ENCODE peak calls at places on chromosomes 5 and 9, in seven cellular contexts. K is IMR-90, H is fibroblast of villous mesenchyme, Q is brain microvascular endothelial cell, R is BJ, D is mucosa of descending colon, G is transverse colon. L is an unnamed sample.

GRCh38 chr5:170389250-170389902 is at the start of gene KCNMB1:
- DNase-seq in K (no peak), H (no peak), Q (no peak), R (no peak), D (no peak), G (no peak), L (no peak)

GRCh38 chr5:171308453-171309275 is at the start of gene TLX3:
- DNase-seq in K (peak), H (no peak), Q (no peak), R (no peak), D (no peak), G (no peak), L (no peak)

GRCh38 chr5:10111575-10111974 is 138.1 kb downstream of the ATPSCKMT start:
- DNase-seq in K (peak), H (peak), Q (peak), R (peak), D (no peak), G (peak), L (peak)

GRCh38 chr5:143315929-143316328 is 87.6 kb downstream of the NR3C1 start:
- DNase-seq in K (no peak), H (no peak), Q (no peak), R (no peak), D (no peak), G (no peak), L (no peak)

GRCh38 chr9:128550770-128551651 is 1.4 kb upstream of the SPTAN1 start:
- DNase-seq in K (peak), H (peak), Q (no peak), R (no peak), D (peak), G (no peak), L (peak)

GRCh38 chr5:135135530-135136201 is 101.6 kb upstream of the PITX1 start:
- DNase-seq in K (peak), H (peak), Q (peak), R (no peak), D (peak), G (peak), L (peak)

GRCh38 chr5:96537386-96537785 is 104.3 kb upstream of the PCSK1 start:
- DNase-seq in K (peak), H (peak), Q (peak), R (peak), D (no peak), G (no peak), L (peak)

GRCh38 chr5:151870820-151871219 is 53.8 kb downstream of the GLRA1 start:
- DNase-seq in K (peak), H (peak), Q (peak), R (peak), D (no peak), G (peak), L (peak)

GRCh38 chr5:168314735-168315411 is 23.4 kb downstream of the WWC1 start:
- DNase-seq in K (peak), H (peak), Q (peak), R (peak), D (peak), G (peak), L (peak)

GRCh38 chr9:32430720-32431119 is 46.3 kb downstream of the ACO1 start:
- DNase-seq in K (peak), H (peak), Q (peak), R (peak), D (no peak), G (no peak), L (peak)

GRCh38 chr5:57082441-57083067 is 91.3 kb upstream of the GPBP1 start:
- DNase-seq in K (peak), H (peak), Q (peak), R (no peak), D (no peak), G (no peak), L (peak)

GRCh38 chr5:173326501-173326960 is 1.7 kb downstream of the STC2 start:
- DNase-seq in K (peak), H (peak), Q (peak), R (peak), D (no peak), G (no peak), L (peak)

GRCh38 chr5:102670224-102670836 is 84.8 kb upstream of the PAM start:
- DNase-seq in K (no peak), H (peak), Q (peak), R (no peak), D (no peak), G (no peak), L (no peak)

GRCh38 chr5:160039810-160040470 is 31.0 kb downstream of the TTC1 start:
- DNase-seq in K (peak), H (peak), Q (no peak), R (no peak), D (no peak), G (no peak), L (no peak)

GRCh38 chr5:135448071-135448704 is 1.0 kb upstream of the DCANP1 start:
- DNase-seq in K (no peak), H (no peak), Q (no peak), R (no peak), D (no peak), G (no peak), L (no peak)

GRCh38 chr5:167389537-167389936 is 901.9 kb upstream of the WWC1 start:
- DNase-seq in K (peak), H (no peak), Q (no peak), R (no peak), D (no peak), G (no peak), L (peak)

GRCh38 chr5:132487095-132487428 is 3.5 kb downstream of the IRF1 start:
- DNase-seq in K (no peak), H (no peak), Q (no peak), R (no peak), D (no peak), G (peak), L (no peak)

GRCh38 chr9:30178586-30178985 is 2205.9 kb upstream of the ACO1 start:
- DNase-seq in K (no peak), H (no peak), Q (no peak), R (no peak), D (no peak), G (no peak), L (no peak)

GRCh38 chr9:137451976-137452760 is 7.0 kb downstream of the NSMF start:
- DNase-seq in K (no peak), H (no peak), Q (no peak), R (no peak), D (peak), G (peak), L (no peak)

GRCh38 chr9:75063556-75064305 is 24.2 kb downstream of the NMRK1 start:
- DNase-seq in K (peak), H (no peak), Q (no peak), R (no peak), D (no peak), G (no peak), L (no peak)

GRCh38 chr5:158910782-158911692 is 188.7 kb downstream of the EBF1 start:
- DNase-seq in K (peak), H (peak), Q (peak), R (no peak), D (no peak), G (no peak), L (peak)

GRCh38 chr5:80799041-80799440 is 144.3 kb upstream of the DHFR start:
- DNase-seq in K (no peak), H (no peak), Q (no peak), R (no peak), D (no peak), G (no peak), L (peak)

GRCh38 chr9:124036578-124036977 is 25.0 kb downstream of the LHX2 start:
- DNase-seq in K (no peak), H (no peak), Q (no peak), R (no peak), D (no peak), G (no peak), L (no peak)

GRCh38 chr5:66558562-66558961 is 37.6 kb upstream of the MAST4 start:
- DNase-seq in K (no peak), H (no peak), Q (no peak), R (no peak), D (no peak), G (no peak), L (no peak)

GRCh38 chr9:5186416-5187169 is 1.2 kb upstream of the INSL6 start:
- DNase-seq in K (peak), H (peak), Q (peak), R (peak), D (no peak), G (peak), L (peak)

GRCh38 chr5:95631991-95632675 is 12.2 kb downstream of the GPR150 start:
- DNase-seq in K (peak), H (no peak), Q (peak), R (no peak), D (no peak), G (peak), L (peak)

GRCh38 chr9:126761274-126761673 is 43.6 kb upstream of the ZBTB43 start:
- DNase-seq in K (no peak), H (no peak), Q (no peak), R (no peak), D (no peak), G (no peak), L (no peak)

GRCh38 chr5:1754531-1755220 is 45.0 kb downstream of the MRPL36 start:
- DNase-seq in K (no peak), H (no peak), Q (no peak), R (no peak), D (peak), G (peak), L (no peak)

GRCh38 chr5:37776826-37777225 is 63.0 kb downstream of the GDNF start:
- DNase-seq in K (peak), H (peak), Q (peak), R (peak), D (peak), G (peak), L (peak)

GRCh38 chr9:100028201-100028784 is 70.5 kb downstream of the ERP44 start:
- DNase-seq in K (peak), H (peak), Q (peak), R (peak), D (no peak), G (peak), L (peak)

DNA sequence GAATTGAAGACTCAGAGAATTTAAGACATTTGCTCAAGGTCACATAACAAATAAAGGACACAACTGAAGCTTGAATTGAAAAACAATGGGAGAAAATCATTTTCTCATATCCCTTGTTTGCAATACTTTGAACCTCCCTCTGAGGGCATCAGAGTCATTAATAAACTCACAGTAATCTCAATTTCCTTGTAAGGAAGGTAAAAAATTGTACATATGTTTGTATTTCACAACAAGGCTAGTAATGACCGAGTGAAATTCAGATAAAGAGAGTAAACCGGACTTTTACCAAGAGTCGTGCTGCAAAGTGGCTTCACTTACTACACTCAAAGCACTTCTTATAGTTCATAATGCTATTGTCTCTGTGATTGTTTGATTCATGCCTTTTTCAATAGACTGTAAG is 665.0 kb downstream of the NR2F1-AS1 start:
- DNase-seq in K (peak), H (peak), Q (no peak), R (no peak), D (no peak), G (no peak), L (peak)
- TF ChIP-seq CTCF in K (peak), H (peak), Q (no peak), R (peak), D (no peak), G (no peak), L (peak)

GRCh38 chr5:125411163-125412050 is 665.0 kb upstream of the ZNF608 start:
- DNase-seq in K (peak), H (peak), Q (peak), R (no peak), D (no peak), G (peak), L (no peak)

GRCh38 chr5:125410501-125411162 is 664.2 kb upstream of the ZNF608 start:
- DNase-seq in K (peak), H (peak), Q (peak), R (no peak), D (no peak), G (no peak), L (peak)

GRCh38 chr5:125413861-125414260 is 667.4 kb upstream of the ZNF608 start:
- DNase-seq in K (no peak), H (no peak), Q (no peak), R (no peak), D (no peak), G (no peak), L (no peak)

GRCh38 chr5:125412051-125412560 is 665.7 kb upstream of the ZNF608 start:
- DNase-seq in K (no peak), H (peak), Q (peak), R (no peak), D (no peak), G (peak), L (no peak)

DNA sequence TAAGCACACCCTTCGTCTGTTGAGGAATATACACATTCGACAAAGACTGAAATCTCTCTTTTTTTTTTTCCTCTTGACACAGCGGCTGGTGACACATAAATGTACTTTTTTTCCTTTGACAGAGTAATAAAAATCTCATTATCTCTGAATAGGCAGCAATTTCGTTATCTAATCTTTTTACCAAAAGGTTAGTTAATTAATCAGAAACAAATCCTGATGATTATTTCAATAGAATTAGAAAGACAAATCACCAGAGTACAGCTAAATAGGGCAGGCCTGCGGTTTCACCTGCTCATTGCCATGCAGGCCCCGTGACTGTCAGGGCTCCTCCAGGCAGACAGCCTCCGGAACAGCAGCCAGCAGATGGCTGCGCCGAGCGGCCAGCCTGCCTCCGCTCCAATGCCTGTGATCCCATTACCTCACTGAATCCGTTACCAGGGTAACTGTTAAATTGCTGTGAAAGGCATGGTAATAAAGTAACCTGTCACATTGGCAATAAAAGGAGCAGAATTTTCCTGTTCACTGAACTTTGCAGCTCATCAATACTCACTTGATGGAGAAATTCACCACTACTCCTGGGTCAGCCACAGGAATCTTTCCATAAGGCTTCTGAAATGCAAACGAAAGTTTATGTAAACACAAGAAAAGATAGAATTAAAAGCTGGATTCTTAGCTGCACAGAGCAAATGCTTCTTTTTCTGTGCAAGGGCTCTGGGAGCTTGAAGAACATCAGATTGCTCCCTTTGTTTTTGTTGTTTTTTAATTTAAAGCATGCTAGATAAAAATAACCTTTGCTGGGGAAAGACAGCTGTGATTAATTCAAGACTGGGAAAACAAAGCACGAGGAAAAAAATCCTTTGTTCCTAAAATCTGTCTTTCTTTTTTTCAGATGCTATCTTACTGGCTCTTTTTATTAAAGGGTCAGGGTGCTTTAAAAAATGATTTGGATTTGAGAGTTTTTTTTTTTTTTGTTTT is 666.4 kb upstream of the ZNF608 start:
- DNase-seq in K (peak), H (peak), Q (peak), R (no peak), D (peak), G (peak), L (peak)
- H3K4me3 ChIP-seq in K (peak), H (no peak), Q (no peak), R (no peak), D (no peak), G (no peak), L (peak)

GRCh38 chr9:79477955-79478751 is 93.6 kb upstream of the TLE4 start:
- DNase-seq in K (peak), H (peak), Q (peak), R (no peak), D (no peak), G (peak), L (peak)
- TF ChIP-seq CTCF in K (peak), H (peak), Q (peak), R (peak), D (no peak), G (peak), L (peak)

GRCh38 chr9:87792831-87793288 is 66.9 kb downstream of the CTSL start:
- DNase-seq in K (peak), H (peak), Q (peak), R (peak), D (peak), G (peak), L (peak)
- H3K4me3 ChIP-seq in K (no peak), H (peak), Q (no peak), R (no peak), D (no peak), G (no peak), L (no peak)